ENCODE peak calls at places on chromosome 14, in seven cellular contexts. One of them, this sample, is unnamed.

GRCh38 chr14:60091550-60092511 is at the start of gene PCNX4:
- DNase-seq in ovary: peak
- DNase-seq in H1: peak
- DNase-seq in IMR-90: peak
- DNase-seq in breast epithelium: peak
- DNase-seq in GM12891: peak
- DNase-seq in A549: peak
- DNase-seq in this sample: peak

GRCh38 chr14:32230695-32231280 is 27.7 kb upstream of the RNU6-8 start:
- DNase-seq in ovary: no peak
- DNase-seq in H1: no peak
- DNase-seq in IMR-90: peak
- DNase-seq in breast epithelium: no peak
- DNase-seq in GM12891: no peak
- DNase-seq in A549: peak
- DNase-seq in this sample: no peak

GRCh38 chr14:28759056-28759657 is 7.4 kb upstream of the FOXG1 start:
- DNase-seq in ovary: no peak
- DNase-seq in H1: no peak
- DNase-seq in IMR-90: no peak
- DNase-seq in breast epithelium: no peak
- DNase-seq in GM12891: no peak
- DNase-seq in A549: no peak
- DNase-seq in this sample: no peak

GRCh38 chr14:106174206-106174605 is 647.8 kb downstream of the TMEM121 start:
- DNase-seq in ovary: no peak
- DNase-seq in H1: no peak
- DNase-seq in IMR-90: no peak
- DNase-seq in breast epithelium: no peak
- DNase-seq in GM12891: no peak
- DNase-seq in A549: no peak
- DNase-seq in this sample: no peak

GRCh38 chr14:54398028-54398368 is 1.2 kb downstream of the CDKN3 start:
- DNase-seq in ovary: no peak
- DNase-seq in H1: no peak
- DNase-seq in IMR-90: no peak
- DNase-seq in breast epithelium: no peak
- DNase-seq in GM12891: no peak
- DNase-seq in A549: no peak
- DNase-seq in this sample: no peak

GRCh38 chr14:50943943-50944646 is at the start of gene PYGL:
- DNase-seq in ovary: peak
- DNase-seq in H1: no peak
- DNase-seq in IMR-90: peak
- DNase-seq in breast epithelium: peak
- DNase-seq in GM12891: peak
- DNase-seq in A549: peak
- DNase-seq in this sample: peak

GRCh38 chr14:94088516-94088915 is 7.4 kb downstream of the IFI27L1 start:
- DNase-seq in ovary: no peak
- DNase-seq in H1: no peak
- DNase-seq in IMR-90: peak
- DNase-seq in breast epithelium: no peak
- DNase-seq in GM12891: no peak
- DNase-seq in A549: no peak
- DNase-seq in this sample: no peak

GRCh38 chr14:92692822-92693226 is 55.6 kb downstream of the LGMN start:
- DNase-seq in ovary: no peak
- DNase-seq in H1: no peak
- DNase-seq in IMR-90: peak
- DNase-seq in breast epithelium: peak
- DNase-seq in GM12891: no peak
- DNase-seq in A549: peak
- DNase-seq in this sample: peak

GRCh38 chr14:45253754-45254300 is 825 bp upstream of the MIS18BP1 start:
- DNase-seq in ovary: peak
- DNase-seq in H1: no peak
- DNase-seq in IMR-90: peak
- DNase-seq in breast epithelium: no peak
- DNase-seq in GM12891: no peak
- DNase-seq in A549: peak
- DNase-seq in this sample: peak

GRCh38 chr14:30656190-30656632 is 34.1 kb downstream of the SCFD1 start:
- DNase-seq in ovary: no peak
- DNase-seq in H1: no peak
- DNase-seq in IMR-90: peak
- DNase-seq in breast epithelium: no peak
- DNase-seq in GM12891: no peak
- DNase-seq in A549: peak
- DNase-seq in this sample: peak

GRCh38 chr14:80850197-80850814 is 91.2 kb downstream of the CEP128 start:
- DNase-seq in ovary: no peak
- DNase-seq in H1: no peak
- DNase-seq in IMR-90: peak
- DNase-seq in breast epithelium: no peak
- DNase-seq in GM12891: no peak
- DNase-seq in A549: peak
- DNase-seq in this sample: no peak

GRCh38 chr14:99461411-99461810 is 19.2 kb downstream of the SETD3 start:
- DNase-seq in ovary: no peak
- DNase-seq in H1: no peak
- DNase-seq in IMR-90: no peak
- DNase-seq in breast epithelium: no peak
- DNase-seq in GM12891: no peak
- DNase-seq in A549: no peak
- DNase-seq in this sample: no peak
- TF ChIP-seq POLR2A in ovary: no peak
- TF ChIP-seq POLR2A in H1: no peak
- TF ChIP-seq POLR2A in IMR-90: no peak
- TF ChIP-seq POLR2A in breast epithelium: no peak
- TF ChIP-seq POLR2A in GM12891: no peak
- TF ChIP-seq POLR2A in A549: no peak
- TF ChIP-seq POLR2A in this sample: no peak

GRCh38 chr14:37172024-37172869 is at the start of gene SLC25A21:
- DNase-seq in ovary: peak
- DNase-seq in H1: peak
- DNase-seq in IMR-90: peak
- DNase-seq in breast epithelium: peak
- DNase-seq in GM12891: no peak
- DNase-seq in A549: peak
- DNase-seq in this sample: peak
- TF ChIP-seq POLR2A in ovary: peak
- TF ChIP-seq POLR2A in H1: peak
- TF ChIP-seq POLR2A in IMR-90: peak
- TF ChIP-seq POLR2A in breast epithelium: peak
- TF ChIP-seq POLR2A in GM12891: no peak
- TF ChIP-seq POLR2A in A549: peak
- TF ChIP-seq POLR2A in this sample: no peak

GRCh38 chr14:85573406-85573805 is 43.5 kb downstream of the FLRT2 start:
- DNase-seq in ovary: no peak
- DNase-seq in H1: no peak
- DNase-seq in IMR-90: no peak
- DNase-seq in breast epithelium: no peak
- DNase-seq in GM12891: no peak
- DNase-seq in A549: no peak
- DNase-seq in this sample: no peak

GRCh38 chr14:85576848-85577541 is 47.1 kb downstream of the FLRT2 start:
- DNase-seq in ovary: no peak
- DNase-seq in H1: no peak
- DNase-seq in IMR-90: peak
- DNase-seq in breast epithelium: no peak
- DNase-seq in GM12891: no peak
- DNase-seq in A549: no peak
- DNase-seq in this sample: no peak

GRCh38 chr14:85576161-85576560 is 46.2 kb downstream of the FLRT2 start:
- DNase-seq in ovary: no peak
- DNase-seq in H1: no peak
- DNase-seq in IMR-90: peak
- DNase-seq in breast epithelium: no peak
- DNase-seq in GM12891: no peak
- DNase-seq in A549: no peak
- DNase-seq in this sample: no peak

GRCh38 chr14:85575617-85575898 is 45.6 kb downstream of the FLRT2 start:
- DNase-seq in ovary: no peak
- DNase-seq in H1: no peak
- DNase-seq in IMR-90: no peak
- DNase-seq in breast epithelium: no peak
- DNase-seq in GM12891: no peak
- DNase-seq in A549: no peak
- DNase-seq in this sample: no peak

GRCh38 chr14:85574849-85575616 is 45.1 kb downstream of the FLRT2 start:
- DNase-seq in ovary: no peak
- DNase-seq in H1: no peak
- DNase-seq in IMR-90: no peak
- DNase-seq in breast epithelium: no peak
- DNase-seq in GM12891: no peak
- DNase-seq in A549: no peak
- DNase-seq in this sample: no peak
- TF ChIP-seq POLR2A in ovary: no peak
- TF ChIP-seq POLR2A in H1: no peak
- TF ChIP-seq POLR2A in IMR-90: no peak
- TF ChIP-seq POLR2A in breast epithelium: no peak
- TF ChIP-seq POLR2A in GM12891: no peak
- TF ChIP-seq POLR2A in A549: no peak
- TF ChIP-seq POLR2A in this sample: no peak

DNA sequence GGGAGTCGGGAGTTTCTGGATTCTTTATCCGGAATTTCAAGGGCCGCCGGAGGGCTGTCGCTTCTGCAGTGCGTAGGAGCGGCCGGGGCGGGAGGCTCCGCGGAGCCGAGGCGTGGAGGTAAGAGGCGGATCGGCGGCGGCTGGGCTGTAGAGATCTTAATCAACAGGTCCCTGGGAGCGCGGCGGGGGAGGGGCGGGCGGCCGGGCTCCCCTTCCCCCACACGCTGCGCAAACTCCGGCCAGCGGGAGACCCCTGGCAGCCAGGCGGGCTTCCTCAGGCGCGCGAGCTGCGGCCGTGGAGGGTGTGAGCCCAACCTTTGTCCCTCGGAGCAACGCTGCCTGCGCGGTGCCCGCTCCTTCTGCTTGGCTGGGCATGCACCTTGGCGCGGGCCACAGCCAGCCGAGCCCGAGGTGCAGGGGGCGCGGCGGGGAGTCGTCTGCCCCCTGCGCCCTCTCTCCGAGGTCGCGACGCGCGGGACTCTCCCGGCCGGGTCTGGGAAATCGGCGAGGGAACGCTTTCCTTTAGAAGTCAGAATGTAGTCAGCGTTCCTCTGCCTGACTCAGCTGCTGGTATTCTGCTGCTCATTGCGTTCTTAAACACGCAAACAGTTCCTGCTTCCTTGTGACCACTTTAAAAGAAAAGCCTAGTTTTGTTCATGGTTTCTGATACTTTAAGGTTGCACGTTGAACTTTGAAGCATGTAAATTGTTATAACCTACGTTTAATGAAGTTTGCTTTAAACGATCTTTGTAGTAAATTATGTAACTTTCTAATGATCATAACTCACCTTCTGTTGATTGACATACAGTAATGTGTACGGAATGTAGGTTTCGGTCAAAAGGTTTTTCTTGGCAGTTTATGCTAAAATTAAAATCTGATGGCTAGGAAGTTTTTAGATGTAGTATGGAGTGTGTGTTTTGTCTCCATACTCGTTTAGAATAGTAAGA is at the start of gene PALS1:
- DNase-seq in ovary: no peak
- DNase-seq in H1: no peak
- DNase-seq in IMR-90: peak
- DNase-seq in breast epithelium: no peak
- DNase-seq in GM12891: peak
- DNase-seq in A549: peak
- DNase-seq in this sample: peak
- TF ChIP-seq POLR2A in ovary: peak
- TF ChIP-seq POLR2A in H1: peak
- TF ChIP-seq POLR2A in IMR-90: peak
- TF ChIP-seq POLR2A in breast epithelium: peak
- TF ChIP-seq POLR2A in GM12891: no peak
- TF ChIP-seq POLR2A in A549: no peak
- TF ChIP-seq POLR2A in this sample: peak

GRCh38 chr14:91398192-91398591 is 19.4 kb downstream of the CCDC88C start:
- DNase-seq in ovary: no peak
- DNase-seq in H1: no peak
- DNase-seq in IMR-90: no peak
- DNase-seq in breast epithelium: no peak
- DNase-seq in GM12891: no peak
- DNase-seq in A549: no peak
- DNase-seq in this sample: no peak

GRCh38 chr14:91396959-91397815 is 20.4 kb downstream of the CCDC88C start:
- DNase-seq in ovary: no peak
- DNase-seq in H1: no peak
- DNase-seq in IMR-90: no peak
- DNase-seq in breast epithelium: no peak
- DNase-seq in GM12891: peak
- DNase-seq in A549: no peak
- DNase-seq in this sample: no peak

GRCh38 chr14:91395466-91395865 is 22.2 kb downstream of the CCDC88C start:
- DNase-seq in ovary: no peak
- DNase-seq in H1: no peak
- DNase-seq in IMR-90: no peak
- DNase-seq in breast epithelium: no peak
- DNase-seq in GM12891: no peak
- DNase-seq in A549: no peak
- DNase-seq in this sample: no peak

GRCh38 chr14:91394105-91395081 is 23.2 kb downstream of the CCDC88C start:
- DNase-seq in ovary: no peak
- DNase-seq in H1: no peak
- DNase-seq in IMR-90: no peak
- DNase-seq in breast epithelium: no peak
- DNase-seq in GM12891: no peak
- DNase-seq in A549: no peak
- DNase-seq in this sample: no peak

DNA sequence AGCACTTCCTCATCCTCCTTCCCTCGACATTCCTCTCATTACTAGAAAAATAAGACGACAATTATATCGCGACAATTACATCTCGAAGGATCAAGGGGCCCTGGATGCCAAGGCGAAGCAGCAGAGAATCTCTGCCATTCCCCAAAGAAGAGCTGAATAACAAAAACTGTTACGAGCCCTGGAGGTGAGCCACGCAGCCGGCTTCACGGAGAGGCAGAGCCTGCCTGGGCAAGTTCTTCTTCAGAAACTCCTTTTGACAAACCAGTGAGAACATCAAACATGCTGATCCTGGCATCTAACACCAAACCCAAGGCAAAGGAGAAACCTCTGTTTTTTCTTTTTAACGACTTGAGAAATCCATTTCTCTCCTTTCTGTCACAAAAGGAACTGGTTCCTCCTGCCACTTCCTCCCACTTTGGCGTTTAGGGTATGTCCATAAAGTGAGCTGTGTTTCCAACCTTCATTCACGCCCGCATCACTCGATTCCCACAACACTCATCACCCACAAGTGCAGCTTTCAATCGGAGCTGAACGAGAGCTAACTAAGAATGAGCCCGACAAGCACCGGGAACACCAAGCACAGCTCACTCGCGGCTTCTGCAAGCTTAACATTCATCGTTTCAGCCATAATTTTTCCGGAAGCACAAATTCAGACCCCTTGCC is 21.5 kb downstream of the CCDC88C start:
- DNase-seq in ovary: no peak
- DNase-seq in H1: no peak
- DNase-seq in IMR-90: no peak
- DNase-seq in breast epithelium: no peak
- DNase-seq in GM12891: no peak
- DNase-seq in A549: no peak
- DNase-seq in this sample: no peak
- TF ChIP-seq POLR2A in ovary: no peak
- TF ChIP-seq POLR2A in H1: no peak
- TF ChIP-seq POLR2A in IMR-90: no peak
- TF ChIP-seq POLR2A in breast epithelium: no peak
- TF ChIP-seq POLR2A in GM12891: no peak
- TF ChIP-seq POLR2A in A549: no peak
- TF ChIP-seq POLR2A in this sample: no peak

GRCh38 chr14:90397401-90398314 is 829 bp downstream of the CALM1 start:
- DNase-seq in ovary: peak
- DNase-seq in H1: no peak
- DNase-seq in IMR-90: peak
- DNase-seq in breast epithelium: peak
- DNase-seq in GM12891: peak
- DNase-seq in A549: peak
- DNase-seq in this sample: peak
- TF ChIP-seq POLR2A in ovary: no peak
- TF ChIP-seq POLR2A in H1: no peak
- TF ChIP-seq POLR2A in IMR-90: no peak
- TF ChIP-seq POLR2A in breast epithelium: no peak
- TF ChIP-seq POLR2A in GM12891: no peak
- TF ChIP-seq POLR2A in A549: peak
- TF ChIP-seq POLR2A in this sample: no peak

This sample was measured in adrenal gland.